ENCODE peak calls at places on chromosomes 6 and 20, in seven cellular contexts. B is testis; V is DND-41; N is effector memory CD4-positive, alpha-beta T cell; L is BJ; K is dorsolateral prefrontal cortex; I is naive thymus-derived CD4-positive, alpha-beta T cell. F is an unnamed sample.

GRCh38 chr20:43925215-43925614 is 10.6 kb downstream of the TOX2 start:
- DNase-seq in B (no peak), N (no peak), I (peak; percentile 62), K (no peak), V (no peak), L (no peak), F (no peak)

GRCh38 chr6:44011350-44011925 is 115.8 kb downstream of the MRPL14 start:
- DNase-seq in N (no peak), K (no peak), B (no peak), I (no peak), L (no peak), V (no peak), F (no peak)

GRCh38 chr20:4136967-4137334 is 121.6 kb upstream of the RNF24 start:
- DNase-seq in I (no peak), K (no peak), V (no peak), B (no peak), N (no peak), L (no peak), F (no peak)

GRCh38 chr6:73389854-73390253 is 4.8 kb upstream of the DDX43 start:
- DNase-seq in L (no peak), I (no peak), N (no peak), V (no peak), B (no peak), K (no peak), F (no peak)

GRCh38 chr6:35718911-35719381 is 17.9 kb upstream of the ARMC12 start:
- DNase-seq in V (peak; percentile 39), B (peak; percentile 39), K (no peak), L (no peak), N (no peak), I (no peak), F (peak; percentile 39)

GRCh38 chr6:82612475-82612874 is 248.9 kb downstream of the TPBG start:
- DNase-seq in B (no peak), L (no peak), K (no peak), I (no peak), N (no peak), V (no peak), F (no peak)

GRCh38 chr6:5151955-5152401 is 66.8 kb downstream of the PPP1R3G start:
- DNase-seq in B (no peak), K (no peak), L (peak; percentile 39), V (no peak), N (no peak), I (no peak), F (no peak)

GRCh38 chr20:32567384-32568178 is 17.6 kb downstream of the NOL4L start:
- DNase-seq in N (no peak), L (no peak), I (no peak), V (no peak), K (no peak), B (no peak), F (no peak)

GRCh38 chr6:44730771-44731391 is 343.4 kb downstream of the CDC5L start:
- DNase-seq in I (no peak), N (no peak), B (no peak), L (peak; percentile 62), K (no peak), V (no peak), F (no peak)

GRCh38 chr6:150992682-150993081 is 127.2 kb downstream of the MTHFD1L start:
- DNase-seq in K (no peak), N (no peak), I (no peak), B (no peak), V (no peak), L (no peak), F (no peak)

GRCh38 chr6:47743744-47744143 is 38.1 kb upstream of the OPN5 start:
- DNase-seq in K (no peak), N (no peak), B (no peak), I (no peak), L (no peak), V (no peak), F (no peak)

GRCh38 chr6:84026721-84027164 is 6.8 kb upstream of the MRAP2 start:
- DNase-seq in V (no peak), L (no peak), K (no peak), I (no peak), B (no peak), N (no peak), F (no peak)

GRCh38 chr20:21613512-21613911 is 92.0 kb upstream of the PAX1 start:
- DNase-seq in B (no peak), I (no peak), V (peak; percentile 9), K (no peak), N (no peak), L (no peak), F (peak; percentile 20)

GRCh38 chr6:82144852-82145332 is 102.7 kb downstream of the IBTK start:
- DNase-seq in L (peak; percentile 75), I (no peak), V (no peak), B (peak; percentile 22), K (no peak), N (no peak), F (peak; percentile 72)

GRCh38 chr20:22511943-22512910 is 72.1 kb downstream of the FOXA2 start:
- DNase-seq in K (no peak), I (no peak), N (no peak), B (no peak), V (no peak), L (no peak), F (no peak)

DNA sequence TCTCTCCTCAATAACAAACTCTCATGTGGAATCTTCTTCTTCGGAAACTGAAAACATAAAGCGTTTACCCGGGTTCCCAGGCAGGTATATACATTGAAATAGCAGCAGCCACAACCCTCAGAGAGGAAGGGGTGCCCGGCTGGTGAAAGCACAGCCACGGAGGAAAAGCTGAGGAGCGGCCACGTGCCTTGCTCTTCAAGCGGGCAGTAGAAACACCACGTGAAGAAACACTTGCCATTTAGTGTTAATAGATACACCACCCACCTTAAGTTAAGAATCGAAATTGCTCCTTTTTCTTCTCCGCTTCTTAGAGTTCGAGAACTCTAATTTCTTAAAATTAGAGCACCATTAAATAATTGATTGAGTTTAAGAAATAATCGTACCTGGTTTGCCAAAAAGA is 305 bp downstream of the THBS2 start:
- DNase-seq in V (no peak), K (no peak), I (no peak), L (no peak), B (no peak), N (no peak), F (no peak)
- H3K4me3 ChIP-seq in V (no peak overlapping the region), K (peak overlapping the region; percentile 61), I (no peak overlapping the region), L (peak overlapping the region; percentile 74), B (peak overlapping the region; percentile 15), N (no peak overlapping the region), F (peak overlapping the region; percentile 56)

GRCh38 chr20:59301343-59302007 is 1.1 kb downstream of the EDN3 start:
- DNase-seq in I (no peak), K (no peak), N (no peak), V (no peak), L (no peak), B (no peak), F (no peak)
- H3K27me3 ChIP-seq in I (no peaks in the 10 kb centered on the region), K (peaks cover 44% of the 10 kb centered on the region), N (peaks cover 8% of the 10 kb centered on the region), V (peaks cover 6% of the 10 kb centered on the region), L (no peaks in the 10 kb centered on the region), B (no peaks in the 10 kb centered on the region), F (no peaks in the 10 kb centered on the region)

GRCh38 chr6:1608222-1608975 is 1.3 kb upstream of the FOXC1 start:
- DNase-seq in V (no peak), I (no peak), N (no peak), K (no peak), B (no peak), L (no peak), F (no peak)

GRCh38 chr6:1607557-1608221 is 2.0 kb upstream of the FOXC1 start:
- DNase-seq in N (no peak), K (no peak), V (no peak), I (no peak), B (no peak), L (no peak), F (no peak)

GRCh38 chr6:1610497-1611321 is 994 bp downstream of the FOXC1 start:
- DNase-seq in L (no peak), V (no peak), B (no peak), K (no peak), N (no peak), I (peak; percentile 33), F (peak; percentile 79)

GRCh38 chr6:1609662-1610496 is at the start of gene FOXC1:
- DNase-seq in V (no peak), N (no peak), I (peak; percentile 61), L (peak; percentile 80), K (no peak), B (peak; percentile 89), F (peak; percentile 93)

DNA sequence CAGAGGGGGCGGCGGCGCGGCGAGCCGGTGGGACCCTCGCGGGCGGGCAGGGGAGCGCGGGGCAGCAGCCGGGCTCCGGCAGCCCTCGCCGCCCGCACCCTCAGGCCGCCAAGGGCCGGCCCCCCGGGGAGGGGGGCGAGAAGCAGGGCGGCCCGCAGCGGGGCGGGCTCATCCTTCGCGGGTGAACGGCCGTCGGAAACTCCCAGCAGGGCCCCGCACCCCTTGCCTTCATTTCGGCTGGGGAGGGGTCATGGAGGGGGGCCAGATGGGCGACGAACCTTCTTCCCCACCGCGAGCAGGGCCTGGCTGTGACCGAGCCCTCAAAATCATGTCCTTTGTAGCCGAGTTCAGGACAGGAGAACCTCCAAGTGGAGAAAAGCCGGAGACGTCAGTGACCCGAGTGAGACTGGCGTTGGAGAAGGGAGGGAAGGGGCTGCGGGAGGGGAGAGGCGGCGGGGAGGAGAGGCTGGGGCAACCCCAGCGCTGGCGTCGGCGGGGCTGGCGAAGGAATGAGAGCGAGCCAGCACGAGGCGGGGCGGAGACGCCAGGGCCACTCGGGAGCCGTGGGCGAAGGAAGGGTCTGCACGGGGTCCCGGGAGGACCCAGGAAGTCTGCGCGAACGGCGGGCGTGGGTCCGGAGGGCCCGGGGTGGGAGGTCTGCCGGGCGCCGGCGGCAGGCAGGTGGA is 596 bp upstream of the FOXC1 start:
- DNase-seq in V (no peak), L (no peak), K (no peak), B (no peak), N (no peak), I (no peak), F (peak; percentile 76)
- H3K4me3 ChIP-seq in V (no peak overlapping the region), L (peak overlapping the region; percentile 52), K (peak overlapping the region; percentile 55), B (peak overlapping the region; percentile 64), N (peak overlapping the region; percentile 17), I (no peak overlapping the region), F (peak overlapping the region; percentile 97)

GRCh38 chr20:51305316-51306052 is 237.0 kb downstream of the NFATC2 start:
- DNase-seq in N (no peak), I (no peak), V (no peak), K (no peak), L (no peak), B (no peak), F (no peak)
- H3K27me3 ChIP-seq in N (no peaks in the 10 kb centered on the region), I (no peaks in the 10 kb centered on the region), V (no peaks in the 10 kb centered on the region), K (no peaks in the 10 kb centered on the region), L (no peaks in the 10 kb centered on the region), B (no peaks in the 10 kb centered on the region), F (no peaks in the 10 kb centered on the region)

DNA sequence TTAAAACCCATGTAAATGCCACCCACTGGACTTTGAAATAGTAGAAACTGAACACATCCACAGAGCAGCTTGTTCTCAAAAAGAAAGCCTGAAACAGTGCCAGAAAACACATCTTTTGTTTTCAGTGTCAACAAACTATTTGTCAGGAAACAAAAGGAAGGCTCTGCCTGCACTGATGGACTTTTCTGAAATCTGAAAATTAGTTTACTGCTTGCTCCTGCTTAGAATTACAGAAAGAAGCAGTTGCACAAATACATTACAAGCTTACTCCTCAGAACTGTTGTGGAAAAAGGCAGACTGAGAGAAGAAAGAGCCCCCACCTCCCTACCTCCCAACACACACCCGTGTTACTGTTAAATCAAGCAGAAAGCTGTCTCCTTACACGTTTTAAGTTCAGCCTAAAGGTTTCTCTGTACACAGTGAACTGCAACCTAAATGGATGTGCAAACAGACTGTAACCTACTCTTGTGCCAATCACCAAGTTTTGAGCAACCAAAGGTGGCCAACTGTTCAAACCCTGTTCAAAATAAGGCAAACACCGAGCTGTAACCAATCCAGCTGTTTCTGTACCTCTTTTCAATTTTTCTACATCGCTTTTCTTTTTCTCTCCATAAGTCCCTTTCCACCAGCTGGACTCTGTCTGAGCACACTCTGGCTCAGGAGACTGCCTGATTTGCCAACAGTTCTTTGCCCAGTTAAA is 43.7 kb downstream of the FRK start:
- DNase-seq in N (no peak), I (no peak), L (no peak), B (no peak), K (no peak), V (no peak), F (peak; percentile 25)
- H3K4me3 ChIP-seq in N (no peak overlapping the region), I (no peak overlapping the region), L (no peak overlapping the region), B (no peak overlapping the region), K (peak overlapping the region; percentile 33), V (no peak overlapping the region), F (no peak overlapping the region)

F was measured in right cardiac atrium.